ENCODE peak calls at places on chromosomes 16 and 17, in ten cellular contexts. S is colonic mucosa, X is K562, J is psoas muscle, P is pancreas, L is mucosa of descending colon, F is osteoblast, D is tibial nerve, V is left ventricle myocardium inferior, C is AG04449. H is an unnamed sample.

GRCh38 chr16:76387994-76388393 is 110.8 kb downstream of the CNTNAP4 start:
- DNase-seq in S (no peak), X (no peak), J (no peak), P (no peak), L (no peak), F (no peak), D (no peak), V (no peak), C (no peak), H (no peak)

GRCh38 chr16:51359141-51359960 is 208.3 kb upstream of the SALL1 start:
- DNase-seq in S (no peak), X (no peak), J (peak), P (no peak), L (peak), F (no peak), D (peak), V (peak), C (no peak), H (no peak)

GRCh38 chr17:42329025-42329976 is 41.0 kb downstream of the STAT5A start:
- DNase-seq in S (peak), X (no peak), J (no peak), P (no peak), L (peak), F (peak), D (no peak), V (no peak), C (no peak), H (no peak)

GRCh38 chr16:64751906-64752305 is 370.0 kb downstream of the CDH11 start:
- DNase-seq in S (no peak), X (no peak), J (no peak), P (no peak), L (no peak), F (peak), D (no peak), V (no peak), C (peak), H (no peak)

GRCh38 chr17:36948717-36949460 is at the start of gene AATF:
- DNase-seq in S (peak), X (peak), J (peak), P (peak), L (peak), F (peak), D (peak), V (peak), C (peak), H (peak)

GRCh38 chr16:11612110-11612981 is 25.6 kb upstream of the LITAF start:
- DNase-seq in S (peak), X (peak), J (no peak), P (peak), L (peak), F (no peak), D (no peak), V (peak), C (no peak), H (no peak)

GRCh38 chr17:68792042-68792685 is 163.0 kb downstream of the ABCA8 start:
- DNase-seq in S (no peak), X (no peak), J (no peak), P (no peak), L (no peak), F (no peak), D (no peak), V (no peak), C (no peak), H (no peak)

GRCh38 chr16:70473446-70474319 is 19.3 kb downstream of the FCSK start:
- DNase-seq in S (no peak), X (no peak), J (no peak), P (peak), L (no peak), F (peak), D (no peak), V (no peak), C (no peak), H (no peak)

GRCh38 chr16:11296351-11296705 is 15.2 kb upstream of the PRM1 start:
- DNase-seq in S (no peak), X (no peak), J (no peak), P (no peak), L (no peak), F (no peak), D (no peak), V (no peak), C (no peak), H (no peak)

GRCh38 chr17:18301081-18301480 is 13.7 kb downstream of the TOP3A start:
- DNase-seq in S (no peak), X (no peak), J (no peak), P (no peak), L (no peak), F (peak), D (no peak), V (no peak), C (no peak), H (no peak)

GRCh38 chr17:1108560-1108809 is 71.3 kb downstream of the ABR start:
- DNase-seq in S (no peak), X (no peak), J (no peak), P (peak), L (no peak), F (peak), D (no peak), V (no peak), C (no peak), H (no peak)

GRCh38 chr17:8005357-8005756 is 2.9 kb downstream of the GUCY2D start:
- DNase-seq in S (no peak), X (no peak), J (no peak), P (no peak), L (no peak), F (peak), D (no peak), V (no peak), C (no peak), H (no peak)
- TF ChIP-seq CTCF in S (no peak), X (no peak), J (no peak), P (no peak), L (no peak), F (no peak), D (no peak), V (no peak), C (no peak), H (no peak)

GRCh38 chr16:56588781-56589140 is 567 bp upstream of the MT3 start:
- DNase-seq in S (no peak), X (no peak), J (no peak), P (no peak), L (no peak), F (no peak), D (no peak), V (no peak), C (no peak), H (no peak)
- H3K4me3 ChIP-seq in S (peak), X (no peak), J (peak), P (no peak), L (no peak), F (peak), D (peak), V (peak), C (peak), H (peak)

GRCh38 chr17:35555695-35556094 is 4.9 kb downstream of the SLFN14 start:
- DNase-seq in S (no peak), X (peak), J (no peak), P (no peak), L (no peak), F (no peak), D (no peak), V (no peak), C (no peak), H (no peak)
- TF ChIP-seq CTCF in S (no peak), X (peak), J (peak), P (no peak), L (no peak), F (peak), D (no peak), V (peak), C (no peak), H (peak)

GRCh38 chr17:48841395-48841831 is 10.6 kb downstream of the CALCOCO2 start:
- DNase-seq in S (no peak), X (no peak), J (no peak), P (no peak), L (peak), F (no peak), D (no peak), V (no peak), C (peak), H (no peak)
- H3K4me3 ChIP-seq in S (no peak), X (no peak), J (peak), P (no peak), L (no peak), F (peak), D (peak), V (peak), C (no peak), H (no peak)

GRCh38 chr17:8151120-8151640 is 1.0 kb downstream of the PER1 start:
- DNase-seq in S (peak), X (peak), J (peak), P (peak), L (peak), F (peak), D (peak), V (peak), C (peak), H (no peak)
- TF ChIP-seq CTCF in S (no peak), X (no peak), J (no peak), P (no peak), L (no peak), F (no peak), D (no peak), V (peak), C (peak), H (no peak)